ENCODE peak calls at places on chromosome 5, in nine cellular contexts. F, O, B, G, S, N, U, D and X are unnamed samples.
A peak's percentile ranks its signal among the peaks of the same experiment; 100 is the strongest.

GRCh38 chr5:53878015-53878414 is 317.6 kb downstream of the NDUFS4 start:
- DNase-seq in F (no peak), O (no peak), B (no peak), G (no peak), S (no peak), N (no peak), U (no peak), D (no peak), X (no peak)

GRCh38 chr5:111853748-111854147 is 96.8 kb upstream of the NREP start:
- DNase-seq in F (no peak), O (no peak), B (no peak), G (no peak), S (no peak), N (no peak), U (peak; percentile 11), D (no peak), X (no peak)

GRCh38 chr5:145982572-145983314 is 46.4 kb downstream of the SH3RF2 start:
- DNase-seq in F (no peak), O (no peak), B (no peak), G (no peak), S (no peak), N (no peak), U (no peak), D (no peak), X (no peak)

GRCh38 chr5:173003360-173003759 is 19.8 kb downstream of the ATP6V0E1 start:
- DNase-seq in F (no peak), O (no peak), B (no peak), G (no peak), S (no peak), N (no peak), U (no peak), D (no peak), X (no peak)

GRCh38 chr5:168314735-168315411 is 23.4 kb downstream of the WWC1 start:
- DNase-seq in F (peak; percentile 29), O (no peak), B (no peak), G (no peak), S (no peak), N (peak; percentile 99), U (no peak), D (no peak), X (no peak)

GRCh38 chr5:127562252-127562651 is 44.8 kb downstream of the PRRC1 start:
- DNase-seq in F (peak; percentile 42), O (no peak), B (no peak), G (no peak), S (peak; percentile 55), N (no peak), U (no peak), D (no peak), X (peak; percentile 85)

GRCh38 chr5:82820188-82820587 is 257.0 kb downstream of the TMEM167A start:
- DNase-seq in F (no peak), O (no peak), B (no peak), G (no peak), S (no peak), N (no peak), U (no peak), D (no peak), X (no peak)

GRCh38 chr5:31407921-31408714 is 123.8 kb downstream of the DROSHA start:
- DNase-seq in F (no peak), O (no peak), B (no peak), G (no peak), S (no peak), N (peak; percentile 14), U (no peak), D (no peak), X (no peak)

GRCh38 chr5:91417219-91417618 is 34.1 kb upstream of the ARRDC3 start:
- DNase-seq in F (no peak), O (no peak), B (no peak), G (no peak), S (no peak), N (no peak), U (no peak), D (no peak), X (no peak)

GRCh38 chr5:153340139-153340538 is 150.3 kb upstream of the GRIA1 start:
- DNase-seq in F (no peak), O (no peak), B (no peak), G (no peak), S (no peak), N (no peak), U (no peak), D (no peak), X (no peak)